ENCODE peak calls at places on chromosomes 13 and 19, in nine cellular contexts. Z is heart right ventricle, J is astrocyte, V is testis, U is retinal pigment epithelial cell, H is sigmoid colon, M is glutamatergic neuron, N is GM23338, Q is lower lobe of right lung. D is an unnamed sample.

GRCh38 chr13:55999709-56000108 is 1141.0 kb upstream of the PRR20A start:
- DNase-seq in Z (no peak), J (no peak), V (peak; percentile 22), U (no peak), H (no peak), M (no peak), N (peak; percentile 69), Q (no peak), D (no peak)

GRCh38 chr13:46154136-46154854 is 27.7 kb downstream of the LCP1 start:
- DNase-seq in Z (no peak), J (no peak), V (no peak), U (peak; percentile 67), H (no peak), M (no peak), N (no peak), Q (no peak), D (no peak)

GRCh38 chr19:35902870-35903475 is 644 bp downstream of the HCST start:
- DNase-seq in Z (no peak), J (no peak), V (no peak), U (no peak), H (no peak), M (no peak), N (no peak), Q (no peak), D (no peak)

GRCh38 chr13:29472317-29472961 is 123.0 kb downstream of the SLC7A1 start:
- DNase-seq in Z (no peak), J (peak; percentile 46), V (peak; percentile 62), U (no peak), H (no peak), M (peak; percentile 76), N (peak; percentile 85), Q (no peak), D (no peak)

GRCh38 chr13:79060216-79060615 is 345.8 kb downstream of the RBM26 start:
- DNase-seq in Z (no peak), J (no peak), V (no peak), U (no peak), H (no peak), M (no peak), N (peak; percentile 62), Q (no peak), D (no peak)

GRCh38 chr19:34120846-34121639 is 51.3 kb upstream of the LSM14A start:
- DNase-seq in Z (no peak), J (peak; percentile 16), V (peak; percentile 43), U (no peak), H (no peak), M (peak; percentile 56), N (peak; percentile 77), Q (no peak), D (no peak)

GRCh38 chr13:86684402-86684801 is 885.2 kb upstream of the SLITRK6 start:
- DNase-seq in Z (no peak), J (peak; percentile 54), V (no peak), U (no peak), H (no peak), M (no peak), N (no peak), Q (no peak), D (no peak)

GRCh38 chr13:34640179-34640929 is 301.7 kb upstream of the NBEA start:
- DNase-seq in Z (no peak), J (peak; percentile 13), V (no peak), U (no peak), H (no peak), M (no peak), N (no peak), Q (no peak), D (no peak)

GRCh38 chr13:29595380-29596063 is at the start of gene SLC7A1:
- DNase-seq in Z (peak; percentile 77), J (peak; percentile 73), V (peak; percentile 79), U (no peak), H (peak; percentile 90), M (peak; percentile 85), N (peak; percentile 95), Q (peak; percentile 86), D (no peak)

GRCh38 chr19:58154679-58155648 is 4.4 kb upstream of the ZNF329 start:
- DNase-seq in Z (peak; percentile 99), J (peak; percentile 86), V (peak; percentile 95), U (peak; percentile 64), H (peak; percentile 97), M (peak; percentile 100), N (peak; percentile 98), Q (peak; percentile 96), D (peak; percentile 98)

GRCh38 chr19:17156296-17156946 is 58.7 kb upstream of the USE1 start:
- DNase-seq in Z (no peak), J (no peak), V (no peak), U (no peak), H (no peak), M (no peak), N (no peak), Q (no peak), D (no peak)

GRCh38 chr19:54209058-54209747 is 8.5 kb downstream of the RPS9 start:
- DNase-seq in Z (no peak), J (no peak), V (no peak), U (no peak), H (no peak), M (no peak), N (peak; percentile 52), Q (no peak), D (no peak)

GRCh38 chr13:51687928-51688714 is 103.9 kb downstream of the WDFY2 start:
- DNase-seq in Z (peak; percentile 8), J (no peak), V (no peak), U (no peak), H (no peak), M (no peak), N (no peak), Q (no peak), D (no peak)

GRCh38 chr19:7272856-7273578 is 21.2 kb downstream of the INSR start:
- DNase-seq in Z (no peak), J (no peak), V (no peak), U (no peak), H (no peak), M (no peak), N (no peak), Q (no peak), D (no peak)

GRCh38 chr19:39544201-39544903 is 4.4 kb upstream of the EID2 start:
- DNase-seq in Z (no peak), J (no peak), V (no peak), U (no peak), H (no peak), M (no peak), N (no peak), Q (no peak), D (no peak)

DNA sequence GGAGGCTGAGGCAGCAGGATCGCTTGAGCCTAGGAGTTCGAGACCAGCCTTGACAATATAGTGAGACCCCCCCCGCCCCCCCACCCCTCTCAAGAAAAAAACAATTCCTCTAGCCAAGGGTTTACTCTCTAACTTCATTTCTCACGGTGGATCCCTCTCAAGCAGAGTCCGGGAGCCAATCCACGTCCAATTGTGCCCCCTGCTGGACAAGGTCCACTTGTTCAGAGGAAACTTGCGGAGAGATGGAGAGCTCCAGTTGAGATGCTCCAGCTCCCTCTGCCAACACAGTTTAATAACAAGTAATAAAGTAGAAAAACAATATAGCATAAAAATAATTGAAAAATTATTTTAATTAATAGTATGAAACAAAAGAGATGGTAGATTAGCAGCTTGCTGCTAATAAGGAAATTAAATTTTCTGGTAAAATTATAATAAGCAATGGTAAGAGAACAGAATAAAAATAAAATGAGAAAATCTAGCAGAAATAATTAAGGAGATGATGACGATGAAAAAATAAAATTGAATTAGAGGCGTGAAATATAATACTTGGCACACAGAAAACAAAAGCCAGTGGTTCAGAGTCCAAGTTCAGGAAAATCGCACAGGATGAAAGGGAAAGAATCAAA is 14.5 kb upstream of the SIGLEC14 start:
- DNase-seq in Z (peak; percentile 49), J (peak; percentile 40), V (peak; percentile 93), U (peak; percentile 30), H (no peak), M (peak; percentile 88), N (peak; percentile 95), Q (peak; percentile 54), D (no peak)
- TF ChIP-seq CTCF in Z (peak; percentile 72), J (peak; percentile 53), V (peak; percentile 57), U (peak; percentile 73), H (no peak), M (peak; percentile 76), N (peak; percentile 82), Q (peak; percentile 54), D (peak; percentile 80)

GRCh38 chr13:37769545-37769944 is 100.0 kb downstream of the TRPC4 start:
- DNase-seq in Z (no peak), J (no peak), V (no peak), U (no peak), H (no peak), M (no peak), N (no peak), Q (no peak), D (no peak)

GRCh38 chr13:37769078-37769477 is 100.5 kb downstream of the TRPC4 start:
- DNase-seq in Z (no peak), J (no peak), V (no peak), U (no peak), H (no peak), M (no peak), N (peak; percentile 7), Q (no peak), D (no peak)
- TF ChIP-seq CTCF in Z (peak; percentile 42), J (no peak), V (no peak), U (peak; percentile 29), H (no peak), M (no peak), N (peak; percentile 41), Q (no peak), D (peak; percentile 81)

DNA sequence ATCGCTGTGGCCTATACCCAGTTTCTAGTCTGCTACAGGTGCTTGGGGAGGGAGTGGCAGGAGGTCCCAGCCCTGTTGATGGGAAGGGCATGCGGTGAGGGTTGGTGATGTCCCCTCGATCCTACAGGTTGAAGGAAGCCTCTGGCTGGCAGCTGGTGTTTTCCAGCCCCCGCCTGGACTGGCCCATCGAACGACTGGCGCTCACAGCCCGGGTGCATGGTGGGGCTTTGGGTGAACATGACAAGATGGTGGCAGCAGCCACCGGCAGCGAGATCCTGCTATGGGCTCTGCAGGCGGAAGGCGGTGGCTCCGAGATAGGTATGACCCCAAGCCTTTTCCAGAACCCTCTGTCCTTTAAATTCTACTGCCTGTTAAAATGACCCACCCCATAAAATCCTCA is 3.9 kb downstream of the SHKBP1 start:
- DNase-seq in Z (no peak), J (no peak), V (no peak), U (no peak), H (no peak), M (no peak), N (no peak), Q (no peak), D (no peak)
- TF ChIP-seq CTCF in Z (no peak), J (no peak), V (no peak), U (no peak), H (no peak), M (no peak), N (no peak), Q (no peak), D (no peak)

DNA sequence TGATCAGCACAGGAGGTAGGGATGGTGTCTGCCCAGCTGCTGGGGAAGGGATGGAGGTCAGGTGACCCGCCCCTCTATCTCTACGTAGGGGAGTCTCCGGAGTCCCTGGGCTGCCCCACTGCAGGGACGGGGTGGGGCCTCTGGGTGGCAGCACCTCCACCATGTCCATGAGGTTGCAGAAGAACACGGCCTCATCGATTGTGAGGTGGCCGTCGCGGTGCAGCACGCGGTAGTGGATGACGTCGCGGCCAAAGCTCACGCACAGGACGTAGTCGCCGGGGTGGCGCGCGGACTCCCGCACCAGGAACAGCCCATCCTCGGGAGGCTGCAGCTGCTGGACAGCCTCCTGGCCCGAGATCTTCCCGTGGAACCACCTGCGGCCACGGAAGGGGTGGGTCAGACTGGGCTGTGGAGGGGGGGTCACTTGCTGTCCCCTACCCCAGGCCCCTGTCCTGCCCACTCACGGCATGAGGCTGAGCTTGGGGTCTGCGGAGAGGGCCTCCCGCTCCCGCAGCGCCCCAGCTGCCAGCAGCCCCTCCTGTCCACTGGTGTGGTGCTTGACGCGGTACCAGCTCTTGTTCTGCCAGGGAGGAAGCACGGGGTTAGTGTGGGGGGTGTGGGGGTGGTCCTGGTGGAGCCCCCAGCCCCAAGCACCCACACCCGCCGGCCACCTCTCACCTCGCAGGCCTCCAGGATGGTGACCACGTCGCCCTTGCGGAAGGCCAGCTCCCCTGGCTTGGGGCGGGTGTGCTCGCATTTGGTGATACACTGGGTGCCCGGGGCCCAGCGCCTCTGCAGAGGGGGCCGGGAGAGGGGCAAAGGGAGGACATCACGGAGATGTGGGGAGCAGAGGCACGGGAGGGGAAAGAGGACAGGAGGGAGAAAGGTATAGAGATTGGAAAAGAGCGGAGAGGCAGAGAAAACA is 2.3 kb downstream of the MATK start:
- DNase-seq in Z (no peak), J (no peak), V (no peak), U (no peak), H (no peak), M (peak; percentile 53), N (peak; percentile 81), Q (no peak), D (no peak)
- TF ChIP-seq CTCF in Z (peak; percentile 39), J (no peak), V (no peak), U (peak; percentile 33), H (no peak), M (peak; percentile 30), N (peak; percentile 89), Q (peak; percentile 40), D (peak; percentile 45)